ENCODE peak calls at places on chromosomes 7 and 10, in six cellular contexts. One of them, this sample, is unnamed.

GRCh38 chr7:107267138-107267537 is 98.3 kb downstream of the HBP1 start:
- DNase-seq in GM04503: no peak
- DNase-seq in foreskin fibroblast: no peak
- DNase-seq in T-helper 9 cell: no peak
- DNase-seq in vagina: no peak
- DNase-seq in body of pancreas: no peak
- DNase-seq in this sample: no peak

GRCh38 chr7:103391976-103392375 is 44.5 kb downstream of the PSMC2 start:
- DNase-seq in GM04503: no peak
- DNase-seq in foreskin fibroblast: no peak
- DNase-seq in T-helper 9 cell: no peak
- DNase-seq in vagina: no peak
- DNase-seq in body of pancreas: no peak
- DNase-seq in this sample: peak; percentile 8

GRCh38 chr7:155258233-155258575 is 39.5 kb upstream of the INSIG1 start:
- DNase-seq in GM04503: peak; percentile 90
- DNase-seq in foreskin fibroblast: peak; percentile 80
- DNase-seq in T-helper 9 cell: no peak
- DNase-seq in vagina: no peak
- DNase-seq in body of pancreas: no peak
- DNase-seq in this sample: peak; percentile 64

GRCh38 chr10:71842424-71842823 is 8.6 kb downstream of the PSAP start:
- DNase-seq in GM04503: no peak
- DNase-seq in foreskin fibroblast: no peak
- DNase-seq in T-helper 9 cell: no peak
- DNase-seq in vagina: no peak
- DNase-seq in body of pancreas: no peak
- DNase-seq in this sample: no peak

GRCh38 chr10:16787361-16787791 is 29.8 kb downstream of the RSU1 start:
- DNase-seq in GM04503: no peak
- DNase-seq in foreskin fibroblast: no peak
- DNase-seq in T-helper 9 cell: peak; percentile 52
- DNase-seq in vagina: no peak
- DNase-seq in body of pancreas: no peak
- DNase-seq in this sample: no peak

GRCh38 chr7:5348134-5349004 is 65.6 kb downstream of the SLC29A4 start:
- DNase-seq in GM04503: no peak
- DNase-seq in foreskin fibroblast: no peak
- DNase-seq in T-helper 9 cell: no peak
- DNase-seq in vagina: no peak
- DNase-seq in body of pancreas: no peak
- DNase-seq in this sample: no peak

GRCh38 chr7:30464231-30464660 is 14.3 kb downstream of the NOD1 start:
- DNase-seq in GM04503: no peak
- DNase-seq in foreskin fibroblast: peak; percentile 16
- DNase-seq in T-helper 9 cell: no peak
- DNase-seq in vagina: no peak
- DNase-seq in body of pancreas: no peak
- DNase-seq in this sample: no peak

GRCh38 chr10:3570855-3571266 is 214.1 kb downstream of the KLF6 start:
- DNase-seq in GM04503: no peak
- DNase-seq in foreskin fibroblast: peak; percentile 5
- DNase-seq in T-helper 9 cell: no peak
- DNase-seq in vagina: no peak
- DNase-seq in body of pancreas: no peak
- DNase-seq in this sample: no peak

GRCh38 chr7:19442016-19442785 is 266.6 kb downstream of the POLR1F start:
- DNase-seq in GM04503: peak; percentile 16
- DNase-seq in foreskin fibroblast: peak; percentile 47
- DNase-seq in T-helper 9 cell: no peak
- DNase-seq in vagina: no peak
- DNase-seq in body of pancreas: no peak
- DNase-seq in this sample: peak; percentile 42

GRCh38 chr10:110363572-110364411 is 59.1 kb upstream of the SMNDC1 start:
- DNase-seq in GM04503: no peak
- DNase-seq in foreskin fibroblast: no peak
- DNase-seq in T-helper 9 cell: no peak
- DNase-seq in vagina: no peak
- DNase-seq in body of pancreas: no peak
- DNase-seq in this sample: no peak

GRCh38 chr7:130149575-130150139 is 55.5 kb downstream of the TMEM209 start:
- DNase-seq in GM04503: no peak
- DNase-seq in foreskin fibroblast: no peak
- DNase-seq in T-helper 9 cell: no peak
- DNase-seq in vagina: no peak
- DNase-seq in body of pancreas: peak; percentile 63
- DNase-seq in this sample: no peak

GRCh38 chr10:112221545-112221944 is 38.0 kb upstream of the GPAM start:
- DNase-seq in GM04503: no peak
- DNase-seq in foreskin fibroblast: no peak
- DNase-seq in T-helper 9 cell: no peak
- DNase-seq in vagina: no peak
- DNase-seq in body of pancreas: no peak
- DNase-seq in this sample: peak; percentile 63

GRCh38 chr7:17700138-17700537 is 240.2 kb downstream of the SNX13 start:
- DNase-seq in GM04503: no peak
- DNase-seq in foreskin fibroblast: no peak
- DNase-seq in T-helper 9 cell: no peak
- DNase-seq in vagina: no peak
- DNase-seq in body of pancreas: no peak
- DNase-seq in this sample: no peak

GRCh38 chr10:77576633-77577032 is 61.0 kb downstream of the KCNMA1 start:
- DNase-seq in GM04503: no peak
- DNase-seq in foreskin fibroblast: no peak
- DNase-seq in T-helper 9 cell: no peak
- DNase-seq in vagina: no peak
- DNase-seq in body of pancreas: no peak
- DNase-seq in this sample: no peak

GRCh38 chr10:43199088-43199683 is 60.9 kb downstream of the CSGALNACT2 start:
- DNase-seq in GM04503: no peak
- DNase-seq in foreskin fibroblast: no peak
- DNase-seq in T-helper 9 cell: no peak
- DNase-seq in vagina: peak; percentile 87
- DNase-seq in body of pancreas: no peak
- DNase-seq in this sample: no peak

GRCh38 chr10:132652936-132653590 is 115.5 kb downstream of the INPP5A start:
- DNase-seq in GM04503: no peak
- DNase-seq in foreskin fibroblast: no peak
- DNase-seq in T-helper 9 cell: no peak
- DNase-seq in vagina: no peak
- DNase-seq in body of pancreas: no peak
- DNase-seq in this sample: no peak

GRCh38 chr7:87624628-87625027 is 3.6 kb upstream of the RUNDC3B start:
- DNase-seq in GM04503: no peak
- DNase-seq in foreskin fibroblast: no peak
- DNase-seq in T-helper 9 cell: no peak
- DNase-seq in vagina: no peak
- DNase-seq in body of pancreas: no peak
- DNase-seq in this sample: no peak

GRCh38 chr7:149172534-149172920 is 22.8 kb upstream of the ZNF282 start:
- DNase-seq in GM04503: no peak
- DNase-seq in foreskin fibroblast: no peak
- DNase-seq in T-helper 9 cell: no peak
- DNase-seq in vagina: no peak
- DNase-seq in body of pancreas: no peak
- DNase-seq in this sample: no peak

GRCh38 chr10:104367856-104368255 is 14.2 kb downstream of the CFAP58 start:
- DNase-seq in GM04503: no peak
- DNase-seq in foreskin fibroblast: no peak
- DNase-seq in T-helper 9 cell: no peak
- DNase-seq in vagina: no peak
- DNase-seq in body of pancreas: no peak
- DNase-seq in this sample: no peak

GRCh38 chr7:115230882-115231508 is 309.1 kb downstream of the MDFIC start:
- DNase-seq in GM04503: peak; percentile 90
- DNase-seq in foreskin fibroblast: peak; percentile 88
- DNase-seq in T-helper 9 cell: no peak
- DNase-seq in vagina: no peak
- DNase-seq in body of pancreas: no peak
- DNase-seq in this sample: peak; percentile 98

GRCh38 chr7:48183370-48183743 is 12.1 kb downstream of the ABCA13 start:
- DNase-seq in GM04503: peak; percentile 24
- DNase-seq in foreskin fibroblast: no peak
- DNase-seq in T-helper 9 cell: no peak
- DNase-seq in vagina: no peak
- DNase-seq in body of pancreas: no peak
- DNase-seq in this sample: no peak

GRCh38 chr7:70719120-70719519 is 412.8 kb upstream of the GALNT17 start:
- DNase-seq in GM04503: no peak
- DNase-seq in foreskin fibroblast: no peak
- DNase-seq in T-helper 9 cell: no peak
- DNase-seq in vagina: no peak
- DNase-seq in body of pancreas: no peak
- DNase-seq in this sample: no peak

GRCh38 chr7:139660317-139661042 is 117.3 kb downstream of the HIPK2 start:
- DNase-seq in GM04503: no peak
- DNase-seq in foreskin fibroblast: no peak
- DNase-seq in T-helper 9 cell: no peak
- DNase-seq in vagina: no peak
- DNase-seq in body of pancreas: peak; percentile 72
- DNase-seq in this sample: peak; percentile 17

GRCh38 chr7:2037805-2038635 is 194.7 kb downstream of the MAD1L1 start:
- DNase-seq in GM04503: no peak
- DNase-seq in foreskin fibroblast: peak; percentile 33
- DNase-seq in T-helper 9 cell: no peak
- DNase-seq in vagina: no peak
- DNase-seq in body of pancreas: peak; percentile 50
- DNase-seq in this sample: no peak

GRCh38 chr10:25747038-25747437 is 187.0 kb upstream of the MYO3A start:
- DNase-seq in GM04503: no peak
- DNase-seq in foreskin fibroblast: no peak
- DNase-seq in T-helper 9 cell: no peak
- DNase-seq in vagina: no peak
- DNase-seq in body of pancreas: no peak
- DNase-seq in this sample: peak; percentile 47

GRCh38 chr7:80500325-80500724 is 11.5 kb downstream of the GNAT3 start:
- DNase-seq in GM04503: no peak
- DNase-seq in foreskin fibroblast: no peak
- DNase-seq in T-helper 9 cell: no peak
- DNase-seq in vagina: no peak
- DNase-seq in body of pancreas: no peak
- DNase-seq in this sample: peak; percentile 26

GRCh38 chr10:14952851-14953451 is 945 bp downstream of the DCLRE1C start:
- DNase-seq in GM04503: peak; percentile 11
- DNase-seq in foreskin fibroblast: no peak
- DNase-seq in T-helper 9 cell: no peak
- DNase-seq in vagina: no peak
- DNase-seq in body of pancreas: no peak
- DNase-seq in this sample: peak; percentile 13

GRCh38 chr10:36172054-36172531 is 530.0 kb upstream of the FZD8 start:
- DNase-seq in GM04503: peak; percentile 75
- DNase-seq in foreskin fibroblast: no peak
- DNase-seq in T-helper 9 cell: no peak
- DNase-seq in vagina: no peak
- DNase-seq in body of pancreas: no peak
- DNase-seq in this sample: no peak

GRCh38 chr7:135508853-135509588 is 881 bp downstream of the CNOT4 start:
- DNase-seq in GM04503: no peak
- DNase-seq in foreskin fibroblast: no peak
- DNase-seq in T-helper 9 cell: no peak
- DNase-seq in vagina: no peak
- DNase-seq in body of pancreas: peak; percentile 18
- DNase-seq in this sample: peak; percentile 44

GRCh38 chr7:112739436-112740180 is 50.6 kb downstream of the TMEM168 start:
- DNase-seq in GM04503: no peak
- DNase-seq in foreskin fibroblast: no peak
- DNase-seq in T-helper 9 cell: no peak
- DNase-seq in vagina: no peak
- DNase-seq in body of pancreas: peak; percentile 51
- DNase-seq in this sample: no peak